ENCODE peak calls at places on chromosomes 3 and 15, in four cellular contexts. One of them, this sample, is unnamed.

GRCh38 chr15:98734472-98735284 is 86.3 kb downstream of the IGF1R start:
- DNase-seq in memory B cell: no peak
- DNase-seq in cerebellar cortex: no peak
- DNase-seq in activated T-cell treated with anti-CD3 and anti-CD28 coated beads for 1 hour: no peak
- DNase-seq in this sample: no peak

GRCh38 chr3:169760479-169760878 is 4.4 kb downstream of the TERC start:
- DNase-seq in memory B cell: no peak
- DNase-seq in cerebellar cortex: no peak
- DNase-seq in activated T-cell treated with anti-CD3 and anti-CD28 coated beads for 1 hour: no peak
- DNase-seq in this sample: no peak

GRCh38 chr3:160392798-160393197 is 6.2 kb downstream of the IFT80 start:
- DNase-seq in memory B cell: no peak
- DNase-seq in cerebellar cortex: no peak
- DNase-seq in activated T-cell treated with anti-CD3 and anti-CD28 coated beads for 1 hour: no peak
- DNase-seq in this sample: no peak

GRCh38 chr3:129688310-129688895 is 81.9 kb upstream of the PLXND1 start:
- DNase-seq in memory B cell: no peak
- DNase-seq in cerebellar cortex: peak; percentile 89
- DNase-seq in activated T-cell treated with anti-CD3 and anti-CD28 coated beads for 1 hour: no peak
- DNase-seq in this sample: peak; percentile 91

GRCh38 chr3:161600185-161600584 is 103.6 kb downstream of the OTOL1 start:
- DNase-seq in memory B cell: no peak
- DNase-seq in cerebellar cortex: no peak
- DNase-seq in activated T-cell treated with anti-CD3 and anti-CD28 coated beads for 1 hour: no peak
- DNase-seq in this sample: no peak

GRCh38 chr3:17059966-17060560 is 175.3 kb downstream of the PLCL2 start:
- DNase-seq in memory B cell: no peak
- DNase-seq in cerebellar cortex: peak; percentile 75
- DNase-seq in activated T-cell treated with anti-CD3 and anti-CD28 coated beads for 1 hour: no peak
- DNase-seq in this sample: peak; percentile 81

GRCh38 chr3:45841380-45841700 is 579 bp downstream of the LZTFL1 start:
- DNase-seq in memory B cell: no peak
- DNase-seq in cerebellar cortex: peak; percentile 17
- DNase-seq in activated T-cell treated with anti-CD3 and anti-CD28 coated beads for 1 hour: peak; percentile 16
- DNase-seq in this sample: no peak

GRCh38 chr3:114800272-114800671 is 346.8 kb downstream of the ZBTB20 start:
- DNase-seq in memory B cell: no peak
- DNase-seq in cerebellar cortex: no peak
- DNase-seq in activated T-cell treated with anti-CD3 and anti-CD28 coated beads for 1 hour: no peak
- DNase-seq in this sample: no peak

GRCh38 chr3:151843275-151843674 is 29.4 kb downstream of the AADAC start:
- DNase-seq in memory B cell: no peak
- DNase-seq in cerebellar cortex: no peak
- DNase-seq in activated T-cell treated with anti-CD3 and anti-CD28 coated beads for 1 hour: no peak
- DNase-seq in this sample: no peak

GRCh38 chr3:188631291-188632010 is 477.5 kb downstream of the LPP start:
- DNase-seq in memory B cell: no peak
- DNase-seq in cerebellar cortex: no peak
- DNase-seq in activated T-cell treated with anti-CD3 and anti-CD28 coated beads for 1 hour: no peak
- DNase-seq in this sample: no peak